ENCODE peak calls at places on chromosomes 4 and X, in seven cellular contexts. U, L, B, A, C, T and M are unnamed samples.

GRCh38 chr4:180058731-180059215 is 2184.4 kb upstream of the TENM3 start:
- DNase-seq in U (peak), L (no peak), B (peak), A (no peak), C (peak), T (no peak), M (peak)

GRCh38 chrX:21947671-21948070 is 7.2 kb downstream of the SMS start:
- DNase-seq in U (no peak), L (no peak), B (no peak), A (no peak), C (no peak), T (no peak), M (no peak)

GRCh38 chr4:81743731-81744465 is 272.2 kb upstream of the RASGEF1B start:
- DNase-seq in U (no peak), L (no peak), B (no peak), A (no peak), C (no peak), T (no peak), M (no peak)

GRCh38 chrX:15564981-15565579 is 35.7 kb downstream of the ACE2 start:
- DNase-seq in U (peak), L (peak), B (peak), A (no peak), C (peak), T (no peak), M (peak)

GRCh38 chr4:186499467-186499866 is 55.9 kb downstream of the MTNR1A start:
- DNase-seq in U (no peak), L (no peak), B (no peak), A (no peak), C (no peak), T (no peak), M (no peak)

GRCh38 chrX:44874481-44875184 is 1.6 kb downstream of the KDM6A start:
- DNase-seq in U (peak), L (no peak), B (no peak), A (peak), C (peak), T (peak), M (no peak)

GRCh38 chr4:159051245-159052071 is 51.4 kb upstream of the RAPGEF2 start:
- DNase-seq in U (no peak), L (no peak), B (no peak), A (no peak), C (peak), T (no peak), M (no peak)

GRCh38 chr4:184826315-184827266 is 823 bp upstream of the ACSL1 start:
- DNase-seq in U (no peak), L (no peak), B (peak), A (peak), C (peak), T (peak), M (peak)

GRCh38 chr4:5278213-5278612 is 226.9 kb downstream of the STK32B start:
- DNase-seq in U (no peak), L (no peak), B (no peak), A (no peak), C (no peak), T (no peak), M (no peak)